ENCODE peak calls at places on chromosome 1, in eight cellular contexts. Q, A, K, N, E, F, I and X are unnamed samples.
A peak's percentile ranks its signal among the peaks of the same experiment; 100 is the strongest.

GRCh38 chr1:93979718-93980319 is 70.6 kb upstream of the GCLM start:
- DNase-seq in Q (no peak), A (no peak), K (peak; percentile 69), N (peak; percentile 76), E (no peak), F (peak; percentile 84), I (no peak), X (no peak)

GRCh38 chr1:112337028-112337531 is 58.9 kb upstream of the CTTNBP2NL start:
- DNase-seq in Q (peak; percentile 56), A (no peak), K (peak; percentile 66), N (peak; percentile 51), E (peak; percentile 62), F (peak; percentile 35), I (no peak), X (peak; percentile 17)

GRCh38 chr1:3533051-3534048 is 78.0 kb downstream of the MEGF6 start:
- DNase-seq in Q (no peak), A (no peak), K (no peak), N (no peak), E (no peak), F (no peak), I (no peak), X (no peak)

GRCh38 chr1:203091761-203092330 is 6.0 kb upstream of the MYOG start:
- DNase-seq in Q (no peak), A (no peak), K (no peak), N (no peak), E (no peak), F (no peak), I (no peak), X (no peak)

GRCh38 chr1:180272395-180272794 is 42.3 kb downstream of the LHX4 start:
- DNase-seq in Q (no peak), A (no peak), K (no peak), N (no peak), E (no peak), F (no peak), I (no peak), X (no peak)

GRCh38 chr1:110957798-110958197 is 5.9 kb downstream of the LRIF1 start:
- DNase-seq in Q (no peak), A (no peak), K (no peak), N (no peak), E (no peak), F (no peak), I (no peak), X (no peak)

GRCh38 chr1:26025517-26025916 is 3.9 kb downstream of the EXTL1 start:
- DNase-seq in Q (no peak), A (no peak), K (no peak), N (no peak), E (no peak), F (no peak), I (no peak), X (no peak)

GRCh38 chr1:182588460-182589396 is at the start of gene RNASEL:
- DNase-seq in Q (peak; percentile 85), A (peak; percentile 46), K (peak; percentile 88), N (peak; percentile 71), E (peak; percentile 72), F (peak; percentile 63), I (no peak), X (peak; percentile 81)

GRCh38 chr1:34328281-34328680 is 151.6 kb downstream of the C1orf94 start:
- DNase-seq in Q (no peak), A (no peak), K (no peak), N (no peak), E (no peak), F (no peak), I (no peak), X (no peak)

GRCh38 chr1:7265771-7266371 is 480.6 kb downstream of the CAMTA1 start:
- DNase-seq in Q (no peak), A (no peak), K (peak; percentile 67), N (peak; percentile 67), E (no peak), F (peak; percentile 83), I (no peak), X (peak; percentile 91)

GRCh38 chr1:235014756-235015155 is 113.9 kb downstream of the TOMM20 start:
- DNase-seq in Q (no peak), A (no peak), K (no peak), N (no peak), E (no peak), F (no peak), I (no peak), X (no peak)

GRCh38 chr1:106494646-106495045 is 561.8 kb upstream of the PRMT6 start:
- DNase-seq in Q (no peak), A (no peak), K (no peak), N (no peak), E (no peak), F (no peak), I (no peak), X (no peak)